ENCODE peak calls at places on chromosomes 2 and 18, in ten cellular contexts. W is cardiac fibroblast; E is PC-3; C is IMR-90; J is fibroblast of pulmonary artery; G is choroid plexus epithelial cell; F is fibroblast of the aortic adventitia; D is astrocyte of the cerebellum; S is CD8-positive, alpha-beta T cell; Y is psoas muscle. H is an unnamed sample.
A peak's percentile ranks its signal among the peaks of the same experiment; 100 is the strongest.

GRCh38 chr2:75258620-75259019 is 59.3 kb upstream of the TACR1 start:
- DNase-seq in J (no peak), S (no peak), E (no peak), C (no peak), D (no peak), Y (no peak), F (no peak), W (no peak), G (no peak), H (no peak)

GRCh38 chr2:44130441-44130840 is 38.2 kb upstream of the PPM1B start:
- DNase-seq in S (no peak), E (no peak), J (peak; percentile 40), Y (no peak), C (peak; percentile 73), W (peak; percentile 27), G (peak; percentile 67), D (no peak), F (peak; percentile 68), H (no peak)

GRCh38 chr2:152336854-152337510 is 2.0 kb downstream of the FMNL2 start:
- DNase-seq in D (peak; percentile 51), C (peak; percentile 53), F (peak; percentile 68), J (peak; percentile 57), W (peak; percentile 58), S (no peak), G (peak; percentile 80), E (peak; percentile 11), Y (peak; percentile 36), H (no peak)

GRCh38 chr2:219175928-219176817 is 552 bp downstream of the CNPPD1 start:
- DNase-seq in W (peak; percentile 41), E (peak; percentile 26), F (peak; percentile 28), C (peak; percentile 26), D (no peak), Y (peak; percentile 55), S (no peak), J (peak; percentile 32), G (peak; percentile 50), H (peak; percentile 62)

GRCh38 chr2:27051902-27052645 is 606 bp downstream of the AGBL5 start:
- DNase-seq in G (peak; percentile 37), E (no peak), S (no peak), Y (peak; percentile 51), C (no peak), F (no peak), W (no peak), D (no peak), J (no peak), H (peak; percentile 37)

GRCh38 chr2:78646533-78646932 is 379.0 kb upstream of the REG3G start:
- DNase-seq in D (no peak), G (no peak), S (no peak), E (no peak), Y (no peak), J (no peak), C (no peak), F (no peak), W (no peak), H (no peak)

GRCh38 chr2:39664478-39664877 is 1.2 kb upstream of the TMEM178A start:
- DNase-seq in F (no peak), Y (no peak), G (no peak), W (no peak), S (no peak), C (no peak), E (no peak), J (no peak), D (no peak), H (no peak)

GRCh38 chr2:223396993-223397392 is 205.2 kb downstream of the SCG2 start:
- DNase-seq in E (no peak), G (no peak), W (peak; percentile 7), S (no peak), Y (no peak), C (no peak), F (no peak), D (no peak), J (peak; percentile 11), H (no peak)

GRCh38 chr18:37956902-37957301 is 391.3 kb upstream of the CELF4 start:
- DNase-seq in W (no peak), S (no peak), C (no peak), J (no peak), Y (no peak), F (no peak), G (no peak), E (no peak), D (no peak), H (no peak)

GRCh38 chr2:19673213-19673791 is 228.5 kb downstream of the TTC32 start:
- DNase-seq in D (no peak), W (peak; percentile 32), E (peak; percentile 65), J (no peak), C (peak; percentile 19), F (peak; percentile 16), G (peak; percentile 52), Y (no peak), S (no peak), H (no peak)

GRCh38 chr18:73717570-73717969 is 430.1 kb downstream of the FBXO15 start:
- DNase-seq in S (no peak), W (no peak), E (peak; percentile 79), G (no peak), J (peak; percentile 39), Y (no peak), F (peak; percentile 24), C (peak; percentile 32), D (no peak), H (no peak)

GRCh38 chr2:128414946-128415767 is 96.5 kb upstream of the HS6ST1 start:
- DNase-seq in S (peak; percentile 25), W (no peak), E (no peak), G (no peak), J (no peak), C (no peak), Y (no peak), D (no peak), F (no peak), H (no peak)

GRCh38 chr2:64493788-64494187 is 30.3 kb upstream of the AFTPH start:
- DNase-seq in G (no peak), S (no peak), E (no peak), J (no peak), D (no peak), C (no peak), W (no peak), F (no peak), Y (no peak), H (no peak)

DNA sequence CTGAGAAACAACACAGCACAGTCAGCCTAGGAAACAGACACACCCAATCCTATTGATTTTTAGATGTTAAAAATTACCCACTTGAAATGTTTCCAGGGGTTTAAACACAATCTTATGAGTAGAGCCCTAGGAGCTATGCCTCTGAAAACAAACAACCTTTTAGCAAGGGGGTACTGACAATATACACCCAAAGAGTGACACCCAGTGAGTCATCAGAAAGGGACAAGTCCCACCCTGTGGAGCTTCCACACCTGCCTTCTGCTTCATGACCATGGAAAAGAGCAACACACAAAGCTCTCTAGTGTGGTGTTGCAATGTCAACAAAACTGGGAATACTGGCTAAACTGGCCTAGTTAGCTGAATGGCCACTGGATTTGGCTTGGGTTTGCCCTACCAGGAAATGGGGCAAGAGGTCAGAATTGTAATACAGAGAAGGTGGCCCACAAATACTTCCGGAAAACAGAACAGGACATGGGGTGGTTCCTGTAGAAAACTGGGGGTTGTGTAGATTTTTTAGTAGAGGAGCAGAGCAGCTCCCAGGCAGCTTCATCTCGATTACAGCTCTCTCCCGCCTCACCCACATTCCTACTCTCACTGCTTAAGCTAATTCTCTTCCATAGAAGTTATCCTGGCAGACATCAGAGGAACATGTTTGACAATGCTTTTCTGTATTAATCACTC is 98.2 kb downstream of the GAREM1 start:
- DNase-seq in C (no peak), G (no peak), F (peak; percentile 22), J (no peak), S (no peak), Y (no peak), W (no peak), D (no peak), E (peak; percentile 86), H (no peak)
- TF ChIP-seq CTCF in C (no peak), G (no peak), F (no peak), J (no peak), S (no peak), Y (no peak), W (no peak), D (no peak), E (no peak), H (no peak)

GRCh38 chr2:12433641-12433990 is 283.1 kb upstream of the TRIB2 start:
- DNase-seq in G (no peak), J (no peak), Y (no peak), S (no peak), E (peak; percentile 11), W (no peak), C (no peak), F (no peak), D (no peak), H (no peak)
- TF ChIP-seq CTCF in G (no peak), J (no peak), Y (no peak), S (no peak), E (peak; percentile 38), W (no peak), C (no peak), F (no peak), D (no peak), H (no peak)

GRCh38 chr18:45730832-45731545 is 7.0 kb downstream of the SLC14A1 start:
- DNase-seq in Y (no peak), C (peak; percentile 86), J (no peak), W (no peak), S (no peak), D (peak; percentile 70), G (peak; percentile 50), E (peak; percentile 61), F (no peak), H (no peak)

GRCh38 chr18:45734944-45735343 is 11.0 kb downstream of the SLC14A1 start:
- DNase-seq in S (no peak), C (no peak), F (no peak), Y (no peak), E (no peak), W (no peak), D (no peak), J (no peak), G (no peak), H (no peak)

GRCh38 chr18:45734505-45734904 is 10.5 kb downstream of the SLC14A1 start:
- DNase-seq in F (no peak), D (no peak), G (no peak), Y (no peak), J (no peak), E (no peak), C (no peak), S (no peak), W (no peak), H (no peak)

GRCh38 chr18:45731706-45732105 is 7.7 kb downstream of the SLC14A1 start:
- DNase-seq in E (no peak), C (no peak), G (no peak), F (no peak), Y (no peak), W (no peak), D (no peak), J (no peak), S (no peak), H (no peak)

DNA sequence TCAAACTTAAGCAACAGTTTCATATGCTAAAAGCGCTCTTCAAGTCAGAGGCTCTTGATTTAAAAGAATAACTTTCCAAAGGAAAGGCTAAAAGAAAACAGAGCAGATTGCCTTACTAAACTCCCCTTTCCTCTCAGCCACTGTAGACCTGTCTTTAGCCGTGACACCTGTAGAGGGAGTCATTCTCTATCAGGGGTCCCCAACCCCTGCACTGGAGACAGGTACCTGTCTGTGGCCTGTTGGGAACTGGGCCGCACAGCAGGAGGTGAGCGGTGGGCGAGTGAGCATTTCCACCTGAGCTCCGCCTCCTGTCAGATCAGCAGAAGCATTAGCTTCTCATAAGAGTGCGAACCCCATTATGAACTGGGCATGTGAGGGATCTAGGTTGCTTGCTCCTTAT is 9.6 kb downstream of the SLC14A1 start:
- DNase-seq in E (no peak), F (no peak), J (no peak), C (no peak), Y (no peak), S (no peak), W (no peak), G (no peak), D (no peak), H (no peak)
- TF ChIP-seq CTCF in E (no peak), F (no peak), J (no peak), C (no peak), Y (no peak), S (no peak), W (no peak), G (peak; percentile 2), D (no peak), H (peak; percentile 11)

GRCh38 chr2:180571559-180571958 is 408.8 kb upstream of the UBE2E3 start:
- DNase-seq in F (peak; percentile 77), E (peak; percentile 53), Y (no peak), C (peak; percentile 77), W (peak; percentile 48), S (no peak), J (peak; percentile 54), G (peak; percentile 76), D (peak; percentile 9), H (no peak)
- TF ChIP-seq CTCF in F (no peak), E (no peak), Y (no peak), C (no peak), W (no peak), S (no peak), J (no peak), G (no peak), D (no peak), H (no peak)

H was measured in endothelial cell of umbilical vein.